ENCODE peak calls at places on chromosome 9, in seven cellular contexts. A is GM23338; Q is adrenal gland; O is left lung; M is stomach; X is psoas muscle; L is CD4-positive, CD25-positive, alpha-beta regulatory T cell. P is an unnamed sample. For H3K4me1, the result is how much of the 10 kb centered on the place peaks cover.

GRCh38 chr9:110156902-110157301 is 51.1 kb downstream of the C9orf152 start:
- DNase-seq in A (no peak), Q (no peak), O (no peak), M (no peak), X (no peak), L (peak), P (peak)

GRCh38 chr9:9174358-9174757 is 1374.8 kb upstream of the DMAC1 start:
- DNase-seq in A (no peak), Q (no peak), O (no peak), M (no peak), X (no peak), L (no peak), P (no peak)

GRCh38 chr9:132908635-132909034 is 29.9 kb downstream of the SPACA9 start:
- DNase-seq in A (no peak), Q (no peak), O (no peak), M (no peak), X (no peak), L (peak), P (no peak)

GRCh38 chr9:90309809-90310522 is 332.7 kb downstream of the DIRAS2 start:
- DNase-seq in A (no peak), Q (no peak), O (no peak), M (no peak), X (no peak), L (no peak), P (no peak)

GRCh38 chr9:121059998-121060636 is 10.0 kb upstream of the C5 start:
- DNase-seq in A (peak), Q (peak), O (no peak), M (no peak), X (no peak), L (peak), P (no peak)

GRCh38 chr9:121708768-121709488 is 57.5 kb downstream of the DAB2IP start:
- DNase-seq in A (peak), Q (no peak), O (peak), M (no peak), X (peak), L (no peak), P (no peak)

GRCh38 chr9:126307306-126308061 is 19.1 kb upstream of the MVB12B start:
- DNase-seq in A (no peak), Q (peak), O (no peak), M (no peak), X (no peak), L (no peak), P (no peak)

GRCh38 chr9:38134578-38134977 is 65.6 kb upstream of the SHB start:
- DNase-seq in A (no peak), Q (no peak), O (no peak), M (no peak), X (no peak), L (no peak), P (no peak)

GRCh38 chr9:109320734-109321448 is at the start of gene EPB41L4B:
- DNase-seq in A (peak), Q (peak), O (peak), M (peak), X (peak), L (peak), P (peak)

GRCh38 chr9:77011973-77012817 is 7.3 kb upstream of the FOXB2 start:
- DNase-seq in A (peak), Q (peak), O (peak), M (peak), X (peak), L (peak), P (peak)

GRCh38 chr9:81665514-81665838 is 23.9 kb downstream of the TLE1 start:
- DNase-seq in A (peak), Q (no peak), O (no peak), M (no peak), X (no peak), L (no peak), P (no peak)

GRCh38 chr9:89635007-89635742 is 30.4 kb downstream of the GADD45G start:
- DNase-seq in A (no peak), Q (no peak), O (no peak), M (peak), X (no peak), L (no peak), P (peak)

GRCh38 chr9:127919253-127919815 is 2.5 kb upstream of the ST6GALNAC4 start:
- DNase-seq in A (no peak), Q (peak), O (peak), M (peak), X (peak), L (no peak), P (peak)

GRCh38 chr9:128408963-128409431 is 11.7 kb upstream of the CERCAM start:
- DNase-seq in A (peak), Q (no peak), O (no peak), M (no peak), X (no peak), L (no peak), P (no peak)

GRCh38 chr9:129569506-129570449 is 51.1 kb downstream of the C9orf50 start:
- DNase-seq in A (peak), Q (no peak), O (no peak), M (peak), X (no peak), L (no peak), P (no peak)

DNA sequence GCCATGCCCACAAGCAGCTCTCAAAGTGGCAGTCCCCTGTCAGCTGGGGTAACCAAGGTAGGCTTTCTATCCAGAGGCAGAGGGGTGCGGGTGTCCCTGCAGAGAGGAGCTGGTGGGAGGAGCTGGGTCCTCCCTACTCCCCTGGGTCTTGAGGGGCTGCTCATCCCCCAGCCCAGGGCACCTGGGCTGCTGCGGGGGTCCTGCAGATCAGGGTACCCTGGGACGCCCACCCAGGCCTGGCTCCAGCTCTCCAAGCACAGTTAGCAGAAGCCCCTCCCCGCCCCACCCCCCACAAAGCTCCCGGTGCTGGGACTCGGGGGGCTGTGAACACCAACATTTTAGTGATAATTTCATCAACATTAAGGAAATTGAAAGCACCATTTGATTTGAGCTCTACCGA is 29.8 kb downstream of the VAV2 start:
- DNase-seq in A (no peak), Q (no peak), O (peak), M (no peak), X (no peak), L (no peak), P (no peak)
- H3K4me1 ChIP-seq in A (under half), Q (under half), O (under half), M (under half), X (under half), L (under half), P (half or more)

GRCh38 chr9:135509458-135509857 is 9.0 kb downstream of the MRPS2 start:
- DNase-seq in A (no peak), Q (no peak), O (no peak), M (no peak), X (no peak), L (no peak), P (no peak)
- H3K4me1 ChIP-seq in A (under half), Q (under half), O (under half), M (under half), X (under half), L (under half), P (under half)

GRCh38 chr9:112475318-112475717 is 11.3 kb upstream of the KIAA1958 start:
- DNase-seq in A (no peak), Q (no peak), O (no peak), M (no peak), X (no peak), L (no peak), P (no peak)

GRCh38 chr9:112473986-112474385 is 12.6 kb upstream of the KIAA1958 start:
- DNase-seq in A (no peak), Q (no peak), O (no peak), M (no peak), X (no peak), L (no peak), P (no peak)

GRCh38 chr9:112477330-112477729 is 9.3 kb upstream of the KIAA1958 start:
- DNase-seq in A (no peak), Q (no peak), O (no peak), M (no peak), X (no peak), L (no peak), P (no peak)

GRCh38 chr9:112472996-112473395 is 13.6 kb upstream of the KIAA1958 start:
- DNase-seq in A (no peak), Q (no peak), O (no peak), M (no peak), X (no peak), L (no peak), P (no peak)
- H3K4me1 ChIP-seq in A (under half), Q (under half), O (under half), M (under half), X (under half), L (under half), P (under half)

GRCh38 chr9:93099551-93100264 is 3.7 kb downstream of the CARD19 start:
- DNase-seq in A (no peak), Q (peak), O (peak), M (no peak), X (no peak), L (no peak), P (no peak)
- H3K4me1 ChIP-seq in A (under half), Q (under half), O (under half), M (under half), X (under half), L (half or more), P (under half)